ENCODE peak calls at places on chromosomes 5 and 9, in seven cellular contexts. Y, T, Z, F, I, D and Q are unnamed samples.

GRCh38 chr9:93678199-93679019 is 102.0 kb downstream of the PHF2 start:
- DNase-seq in Y (no peak), T (peak; percentile 56), Z (peak; percentile 8), F (no peak), I (no peak), D (peak; percentile 4), Q (no peak)

GRCh38 chr5:2223303-2223702 is 340.6 kb upstream of the IRX4 start:
- DNase-seq in Y (no peak), T (no peak), Z (no peak), F (no peak), I (no peak), D (peak; percentile 28), Q (no peak)

GRCh38 chr9:26078706-26079105 is 400.5 kb upstream of the TUSC1 start:
- DNase-seq in Y (no peak), T (no peak), Z (no peak), F (no peak), I (no peak), D (no peak), Q (no peak)

GRCh38 chr5:115720888-115721287 is 95.1 kb upstream of the TMED7 start:
- DNase-seq in Y (no peak), T (no peak), Z (no peak), F (no peak), I (no peak), D (no peak), Q (no peak)

GRCh38 chr5:50807661-50808060 is 141.2 kb downstream of the PARP8 start:
- DNase-seq in Y (no peak), T (no peak), Z (no peak), F (no peak), I (no peak), D (no peak), Q (no peak)

GRCh38 chr9:93080406-93080805 is 15.6 kb upstream of the CARD19 start:
- DNase-seq in Y (no peak), T (no peak), Z (no peak), F (no peak), I (no peak), D (no peak), Q (peak; percentile 0)

GRCh38 chr9:4680178-4680535 is 788 bp downstream of the CDC37L1 start:
- DNase-seq in Y (no peak), T (no peak), Z (no peak), F (no peak), I (no peak), D (no peak), Q (no peak)

GRCh38 chr9:136219276-136219675 is 14.3 kb upstream of the LHX3 start:
- DNase-seq in Y (peak; percentile 54), T (no peak), Z (no peak), F (no peak), I (no peak), D (no peak), Q (no peak)

GRCh38 chr5:107418071-107418470 is 252.7 kb downstream of the EFNA5 start:
- DNase-seq in Y (no peak), T (no peak), Z (no peak), F (no peak), I (no peak), D (no peak), Q (no peak)

GRCh38 chr9:97321681-97322080 is 14.2 kb downstream of the CCDC180 start:
- DNase-seq in Y (no peak), T (no peak), Z (no peak), F (no peak), I (no peak), D (no peak), Q (no peak)

GRCh38 chr9:4541848-4542247 is 51.6 kb downstream of the SLC1A1 start:
- DNase-seq in Y (no peak), T (no peak), Z (no peak), F (no peak), I (no peak), D (no peak), Q (no peak)

GRCh38 chr5:157506981-157507780 is 47.2 kb downstream of the NIPAL4 start:
- DNase-seq in Y (no peak), T (no peak), Z (no peak), F (no peak), I (no peak), D (no peak), Q (no peak)

GRCh38 chr5:72651109-72651508 is 143.9 kb upstream of the ZNF366 start:
- DNase-seq in Y (no peak), T (no peak), Z (no peak), F (no peak), I (no peak), D (no peak), Q (no peak)

GRCh38 chr9:99505915-99506314 is 283.8 kb downstream of the SEC61B start:
- DNase-seq in Y (no peak), T (no peak), Z (no peak), F (no peak), I (no peak), D (no peak), Q (no peak)

GRCh38 chr9:70618784-70619183 is 204.3 kb upstream of the KLF9 start:
- DNase-seq in Y (no peak), T (no peak), Z (no peak), F (no peak), I (peak; percentile 61), D (peak; percentile 23), Q (no peak)

GRCh38 chr9:111857555-111858211 is 38.9 kb upstream of the UGCG start:
- DNase-seq in Y (no peak), T (no peak), Z (no peak), F (peak; percentile 12), I (no peak), D (no peak), Q (no peak)

GRCh38 chr5:175701797-175702196 is 43.9 kb downstream of the HRH2 start:
- DNase-seq in Y (no peak), T (no peak), Z (no peak), F (no peak), I (no peak), D (no peak), Q (no peak)

GRCh38 chr5:175697846-175698245 is 40.0 kb downstream of the HRH2 start:
- DNase-seq in Y (no peak), T (no peak), Z (no peak), F (no peak), I (no peak), D (no peak), Q (no peak)

GRCh38 chr5:175696855-175697198 is 39.0 kb downstream of the HRH2 start:
- DNase-seq in Y (no peak), T (no peak), Z (no peak), F (no peak), I (no peak), D (no peak), Q (no peak)

GRCh38 chr5:175698401-175699115 is 40.7 kb downstream of the HRH2 start:
- DNase-seq in Y (no peak), T (no peak), Z (no peak), F (no peak), I (no peak), D (no peak), Q (no peak)

GRCh38 chr5:175700991-175701390 is 43.1 kb downstream of the HRH2 start:
- DNase-seq in Y (no peak), T (no peak), Z (no peak), F (no peak), I (no peak), D (no peak), Q (no peak)
- TF ChIP-seq CTCF in Y (peak; percentile 21), T (peak; percentile 53), Z (no peak), F (no peak), I (peak; percentile 31), D (no peak), Q (peak; percentile 58)

DNA sequence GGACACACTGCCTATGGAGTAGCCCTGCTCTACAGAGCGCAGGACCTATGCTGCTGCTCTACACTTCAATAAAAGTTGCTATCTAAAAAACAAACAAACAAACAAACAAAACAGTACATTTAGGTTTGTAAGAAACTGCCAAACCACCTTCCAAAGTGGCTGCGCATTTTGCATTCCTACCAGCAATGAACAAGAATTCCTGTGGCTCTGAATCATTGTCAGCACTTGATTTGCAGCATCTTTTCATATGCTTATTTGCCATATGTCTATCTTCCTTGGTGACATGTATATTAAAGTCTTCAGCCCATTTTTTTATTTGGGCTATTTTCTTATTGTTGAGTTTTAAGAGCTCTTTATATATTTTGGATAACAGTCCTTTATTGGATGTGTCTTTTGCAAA is 17.8 kb upstream of the TRIM32 start:
- DNase-seq in Y (no peak), T (no peak), Z (no peak), F (no peak), I (no peak), D (no peak), Q (no peak)
- TF ChIP-seq CTCF in Y (no peak), T (no peak), Z (no peak), F (no peak), I (no peak), D (no peak), Q (no peak)

DNA sequence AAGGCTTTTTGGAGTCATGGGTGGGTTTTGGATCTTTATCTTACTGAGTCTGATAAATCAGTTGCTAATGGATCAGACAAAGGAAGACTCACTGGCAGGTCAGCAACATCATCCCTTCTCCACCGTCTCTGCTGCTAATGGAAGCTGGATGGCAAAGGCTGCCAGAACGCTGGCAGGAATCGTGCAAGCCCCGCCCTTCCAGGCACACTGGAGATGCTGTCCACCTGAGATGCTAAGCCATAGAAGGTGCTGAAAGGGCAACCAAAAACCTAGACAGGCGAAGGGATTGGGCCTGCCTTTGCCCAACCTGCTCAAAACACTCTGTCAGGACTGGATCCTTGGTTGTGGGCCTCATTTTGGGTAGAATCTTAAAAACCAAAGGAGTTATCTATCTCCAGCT is 139.5 kb upstream of the FSTL4 start:
- DNase-seq in Y (no peak), T (no peak), Z (no peak), F (no peak), I (no peak), D (no peak), Q (no peak)
- TF ChIP-seq CTCF in Y (no peak), T (no peak), Z (no peak), F (no peak), I (no peak), D (no peak), Q (no peak)

GRCh38 chr5:316210-317085 is 5.1 kb upstream of the AHRR start:
- DNase-seq in Y (no peak), T (no peak), Z (no peak), F (no peak), I (no peak), D (no peak), Q (peak; percentile 8)

GRCh38 chr5:315488-316209 is 5.9 kb upstream of the AHRR start:
- DNase-seq in Y (no peak), T (no peak), Z (no peak), F (no peak), I (no peak), D (no peak), Q (no peak)

GRCh38 chr5:318931-319601 is 2.4 kb upstream of the AHRR start:
- DNase-seq in Y (no peak), T (no peak), Z (no peak), F (no peak), I (no peak), D (no peak), Q (no peak)

GRCh38 chr5:318341-318897 is 3.1 kb upstream of the AHRR start:
- DNase-seq in Y (peak; percentile 64), T (no peak), Z (no peak), F (no peak), I (no peak), D (no peak), Q (peak; percentile 17)

GRCh38 chr5:317086-317811 is 4.3 kb upstream of the AHRR start:
- DNase-seq in Y (peak; percentile 57), T (no peak), Z (no peak), F (no peak), I (no peak), D (no peak), Q (peak; percentile 83)
- TF ChIP-seq CTCF in Y (peak; percentile 85), T (peak; percentile 59), Z (no peak), F (peak; percentile 53), I (peak; percentile 19), D (peak; percentile 23), Q (peak; percentile 86)